ENCODE peak calls at places on chromosomes 1 and 21, in seven cellular contexts. G is A549, A is pancreas, Q is ovary, H is tibial nerve, Y is neural progenitor cell, C is bronchial epithelial cell. E is an unnamed sample.

GRCh38 chr1:168261390-168261789 is 19.3 kb upstream of the TBX19 start:
- DNase-seq in G (no peak), A (no peak), Q (no peak), H (no peak), Y (no peak), C (peak), E (no peak)

GRCh38 chr1:98196012-98196411 is 275.2 kb upstream of the DPYD start:
- DNase-seq in G (no peak), A (no peak), Q (no peak), H (no peak), Y (no peak), C (peak), E (no peak)

GRCh38 chr1:3695326-3696217 is 43.3 kb downstream of the TP73 start:
- DNase-seq in G (peak), A (peak), Q (peak), H (no peak), Y (peak), C (no peak), E (no peak)

GRCh38 chr1:14944471-14944981 is 209.0 kb upstream of the TMEM51 start:
- DNase-seq in G (no peak), A (no peak), Q (no peak), H (no peak), Y (no peak), C (no peak), E (no peak)

GRCh38 chr1:229058716-229059115 is 212.2 kb upstream of the RAB4A start:
- DNase-seq in G (no peak), A (no peak), Q (no peak), H (no peak), Y (no peak), C (no peak), E (no peak)

GRCh38 chr1:49408346-49408745 is 615.4 kb downstream of the AGBL4 start:
- DNase-seq in G (no peak), A (no peak), Q (no peak), H (no peak), Y (no peak), C (peak), E (no peak)

GRCh38 chr21:41894511-41894910 is 15.4 kb upstream of the PRDM15 start:
- DNase-seq in G (no peak), A (no peak), Q (no peak), H (no peak), Y (no peak), C (no peak), E (no peak)

GRCh38 chr1:36570016-36570415 is 87.3 kb upstream of the CSF3R start:
- DNase-seq in G (no peak), A (no peak), Q (no peak), H (no peak), Y (no peak), C (no peak), E (no peak)

GRCh38 chr1:214415131-214415530 is 134.2 kb downstream of the SMYD2 start:
- DNase-seq in G (no peak), A (no peak), Q (no peak), H (no peak), Y (no peak), C (peak), E (no peak)

GRCh38 chr1:170126691-170127090 is 19.1 kb upstream of the NTMT2 start:
- DNase-seq in G (peak), A (no peak), Q (no peak), H (no peak), Y (peak), C (peak), E (peak)

GRCh38 chr1:244388961-244389360 is 62.7 kb downstream of the ADSS2 start:
- DNase-seq in G (no peak), A (no peak), Q (no peak), H (no peak), Y (no peak), C (no peak), E (no peak)

GRCh38 chr1:34164510-34165381 is at the start of gene CSMD2:
- DNase-seq in G (peak), A (peak), Q (no peak), H (no peak), Y (peak), C (peak), E (no peak)

GRCh38 chr21:29696947-29697346 is 242.8 kb downstream of the GRIK1 start:
- DNase-seq in G (no peak), A (no peak), Q (no peak), H (no peak), Y (no peak), C (no peak), E (no peak)

GRCh38 chr1:219340796-219341195 is 167.1 kb downstream of the LYPLAL1 start:
- DNase-seq in G (no peak), A (no peak), Q (no peak), H (no peak), Y (no peak), C (peak), E (no peak)

GRCh38 chr1:20343149-20343936 is 52.7 kb downstream of the VWA5B1 start:
- DNase-seq in G (no peak), A (no peak), Q (peak), H (no peak), Y (peak), C (no peak), E (no peak)

GRCh38 chr1:232057217-232057895 is 430.8 kb downstream of the DISC1 start:
- DNase-seq in G (no peak), A (no peak), Q (no peak), H (no peak), Y (no peak), C (no peak), E (no peak)

DNA sequence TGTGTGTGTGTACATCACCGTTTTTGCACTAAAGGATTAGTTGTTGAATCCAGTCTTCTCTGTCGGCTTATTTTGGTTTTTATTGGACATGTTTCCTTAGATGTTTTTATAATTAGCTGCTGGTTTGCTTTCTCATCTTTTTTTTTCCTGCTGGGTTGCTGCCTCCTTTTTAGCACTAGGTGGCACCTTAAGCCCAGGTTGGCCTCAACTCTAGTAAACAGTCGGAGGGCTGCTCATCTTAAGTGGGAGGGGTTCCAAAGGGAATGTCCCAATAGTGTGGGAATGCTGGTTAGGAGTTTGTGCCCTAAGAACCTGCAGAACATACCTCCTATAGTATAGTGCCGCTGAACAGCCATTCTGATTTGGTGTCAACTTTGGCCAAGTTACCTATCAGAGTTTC is 570.1 kb upstream of the CXADR start:
- DNase-seq in G (peak), A (no peak), Q (no peak), H (no peak), Y (peak), C (peak), E (no peak)
- TF ChIP-seq CTCF in G (peak), A (no peak), Q (no peak), H (no peak), Y (peak), C (peak), E (peak)

GRCh38 chr1:21668232-21669032 is 725 bp downstream of the RAP1GAP start:
- DNase-seq in G (no peak), A (no peak), Q (no peak), H (no peak), Y (peak), C (no peak), E (no peak)
- H3K4me3 ChIP-seq in G (peak), A (peak), Q (no peak), H (no peak), Y (peak), C (peak), E (peak)

DNA sequence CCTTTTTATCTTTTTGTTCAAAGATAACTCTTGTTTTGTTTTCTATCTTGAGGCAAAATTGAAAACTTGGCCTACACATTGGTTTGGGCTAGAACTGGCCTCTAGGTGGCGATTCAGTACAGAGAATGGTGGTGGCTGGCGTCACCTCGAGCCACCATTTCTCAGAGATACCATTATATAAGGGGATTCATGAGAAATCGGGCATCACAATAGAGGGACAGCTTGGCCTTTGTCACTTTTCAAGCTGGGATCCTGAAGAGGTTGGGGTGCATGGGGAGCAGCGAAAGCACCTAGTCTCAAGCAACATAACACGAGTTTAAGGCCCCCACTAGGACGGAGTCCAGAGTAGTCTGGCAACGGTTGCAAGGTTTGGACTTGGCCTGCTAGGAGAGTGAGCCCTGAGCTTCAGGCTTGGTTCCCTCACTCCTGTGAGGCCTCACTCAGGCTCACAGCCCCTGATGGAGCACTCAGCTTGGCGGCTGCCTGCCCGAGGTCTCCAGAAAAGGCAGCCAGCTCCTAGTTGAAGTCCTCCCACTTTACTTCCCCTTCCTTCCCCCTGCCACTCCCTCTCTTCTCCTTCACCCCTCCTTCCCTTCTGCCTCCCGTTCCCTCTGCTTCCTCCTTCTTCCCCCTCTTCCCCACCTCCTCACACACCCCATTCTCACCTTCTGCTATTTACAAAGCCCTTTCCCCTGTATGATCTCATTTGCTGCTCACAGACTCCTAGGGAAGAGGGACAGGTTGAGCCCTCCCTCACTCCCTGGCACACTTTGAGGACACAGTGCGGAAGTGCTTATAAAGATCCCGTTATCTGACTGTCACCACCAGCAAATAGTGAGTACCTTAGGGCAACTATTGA is 67.8 kb downstream of the LRIG2 start:
- DNase-seq in G (peak), A (peak), Q (peak), H (peak), Y (peak), C (peak), E (no peak)
- TF ChIP-seq CTCF in G (peak), A (peak), Q (peak), H (peak), Y (peak), C (peak), E (peak)

DNA sequence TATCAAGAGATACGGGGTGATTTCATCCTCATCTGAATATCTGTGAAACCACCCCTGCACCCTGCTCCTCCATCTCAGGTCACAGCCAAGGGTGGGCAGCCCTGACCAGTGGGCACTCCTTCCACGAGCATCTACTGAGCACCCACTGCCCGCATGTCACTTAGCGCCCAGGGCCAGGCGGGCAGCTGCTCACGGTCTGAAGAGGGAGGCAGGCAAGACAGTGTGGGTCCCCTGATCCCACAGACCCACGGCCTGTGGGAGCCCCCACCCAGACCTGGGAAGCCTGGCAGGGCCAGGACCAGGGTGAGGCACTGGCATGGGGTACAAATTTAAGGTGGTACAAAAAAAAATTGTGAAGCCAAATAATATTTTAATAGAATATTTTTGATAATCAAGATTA is 245.4 kb upstream of the VAMP3 start:
- DNase-seq in G (no peak), A (no peak), Q (no peak), H (no peak), Y (no peak), C (no peak), E (no peak)
- H3K4me3 ChIP-seq in G (no peak), A (no peak), Q (no peak), H (no peak), Y (no peak), C (no peak), E (no peak)

DNA sequence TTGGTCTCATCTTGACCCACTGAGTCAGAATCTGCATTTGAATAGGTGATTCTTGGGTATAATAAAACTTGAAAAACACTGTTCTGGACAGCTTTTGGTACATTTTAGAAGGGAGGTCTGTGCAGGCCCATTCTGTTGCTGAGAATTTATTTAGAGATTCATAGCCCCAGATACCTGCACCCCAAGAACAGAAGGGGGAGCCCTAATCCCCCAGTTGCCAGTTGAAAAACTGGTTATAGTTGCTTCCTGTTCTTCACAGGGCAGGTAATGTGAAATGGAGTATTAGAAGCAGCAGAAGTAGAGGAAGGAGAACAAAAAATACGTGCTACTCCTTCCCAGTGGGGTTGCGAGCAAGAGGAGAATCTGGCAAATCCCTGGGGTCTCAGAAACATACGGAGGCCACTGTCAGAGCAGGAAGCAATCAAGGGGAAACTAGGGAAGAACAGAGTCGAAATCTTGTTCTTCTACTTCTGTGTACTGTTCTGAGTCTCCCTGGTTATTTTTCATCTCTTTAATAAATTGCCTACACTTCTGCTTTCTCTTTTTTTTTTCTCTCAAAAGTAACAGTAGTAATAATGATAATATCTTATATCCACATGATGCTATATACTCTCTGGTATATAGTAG is 4.6 kb upstream of the CLCA2 start:
- DNase-seq in G (peak), A (no peak), Q (no peak), H (no peak), Y (peak), C (peak), E (no peak)
- TF ChIP-seq CTCF in G (no peak), A (no peak), Q (no peak), H (peak), Y (peak), C (peak), E (peak)

E was measured in epithelial cell of proximal tubule.